ENCODE peak calls at places on chromosomes 3 and 15, in eight cellular contexts. V is H9, I is A549, W is kidney, T is tibial artery, G is AG09309, X is esophagus squamous epithelium, U is RWPE1. O is an unnamed sample.

GRCh38 chr15:70558406-70559222 is 204.7 kb downstream of the UACA start:
- DNase-seq in V (peak; percentile 24), I (no peak), W (no peak), T (no peak), G (no peak), X (no peak), U (no peak), O (no peak)

GRCh38 chr3:140311428-140311827 is 366.4 kb upstream of the TRIM42 start:
- DNase-seq in V (no peak), I (no peak), W (no peak), T (no peak), G (no peak), X (no peak), U (no peak), O (no peak)

GRCh38 chr3:149479621-149480325 is 5.3 kb downstream of the TM4SF4 start:
- DNase-seq in V (no peak), I (no peak), W (peak; percentile 83), T (no peak), G (no peak), X (no peak), U (no peak), O (no peak)

GRCh38 chr15:44775923-44776322 is 39.6 kb downstream of the TRIM69 start:
- DNase-seq in V (no peak), I (no peak), W (no peak), T (no peak), G (no peak), X (no peak), U (peak; percentile 18), O (no peak)

GRCh38 chr3:72756900-72757299 is 91.3 kb downstream of the SHQ1 start:
- DNase-seq in V (no peak), I (no peak), W (no peak), T (no peak), G (no peak), X (no peak), U (no peak), O (no peak)

GRCh38 chr15:29819979-29820801 is 2.1 kb downstream of the TJP1 start:
- DNase-seq in V (no peak), I (no peak), W (no peak), T (no peak), G (no peak), X (no peak), U (no peak), O (no peak)

GRCh38 chr3:28267984-28268849 is 26.8 kb downstream of the CMC1 start:
- DNase-seq in V (no peak), I (no peak), W (no peak), T (no peak), G (no peak), X (no peak), U (no peak), O (no peak)

GRCh38 chr3:186599142-186599784 is 13.6 kb upstream of the AHSG start:
- DNase-seq in V (no peak), I (no peak), W (no peak), T (no peak), G (no peak), X (no peak), U (no peak), O (no peak)

GRCh38 chr15:69074011-69074842 is 59.7 kb downstream of the NOX5 start:
- DNase-seq in V (peak; percentile 76), I (peak; percentile 86), W (peak; percentile 84), T (peak; percentile 40), G (no peak), X (no peak), U (peak; percentile 56), O (no peak)

GRCh38 chr15:31216210-31216911 is 110.3 kb upstream of the KLF13 start:
- DNase-seq in V (peak; percentile 83), I (peak; percentile 86), W (peak; percentile 97), T (peak; percentile 92), G (no peak), X (peak; percentile 64), U (peak; percentile 83), O (peak; percentile 24)

GRCh38 chr3:47283596-47284364 is 1.0 kb downstream of the KLHL18 start:
- DNase-seq in V (peak; percentile 62), I (peak; percentile 7), W (no peak), T (no peak), G (no peak), X (no peak), U (peak; percentile 7), O (no peak)

GRCh38 chr3:197444793-197445403 is 110.9 kb downstream of the BDH1 start:
- DNase-seq in V (no peak), I (no peak), W (no peak), T (no peak), G (no peak), X (no peak), U (no peak), O (no peak)

GRCh38 chr3:171256445-171257250 is 203.6 kb downstream of the TNIK start:
- DNase-seq in V (no peak), I (no peak), W (no peak), T (no peak), G (no peak), X (no peak), U (no peak), O (no peak)

GRCh38 chr15:60523056-60523455 is 44.1 kb upstream of the ICE2 start:
- DNase-seq in V (no peak), I (no peak), W (no peak), T (no peak), G (no peak), X (no peak), U (peak; percentile 66), O (no peak)

GRCh38 chr15:62999923-63000484 is 42.5 kb upstream of the TPM1 start:
- DNase-seq in V (no peak), I (no peak), W (no peak), T (no peak), G (no peak), X (no peak), U (no peak), O (no peak)

GRCh38 chr15:80895965-80896364 is 93.7 kb downstream of the MESD start:
- DNase-seq in V (no peak), I (no peak), W (no peak), T (no peak), G (no peak), X (no peak), U (no peak), O (no peak)

GRCh38 chr15:72532991-72533601 is 59.0 kb downstream of the ARIH1 start:
- DNase-seq in V (peak; percentile 45), I (no peak), W (no peak), T (no peak), G (no peak), X (no peak), U (no peak), O (no peak)
- TF ChIP-seq CTCF in V (peak; percentile 74), I (peak; percentile 59), W (peak; percentile 30), T (no peak), G (peak; percentile 39), X (peak; percentile 39), U (peak; percentile 54), O (peak; percentile 38)

GRCh38 chr15:96586901-96587300 is 256.4 kb downstream of the NR2F2 start:
- DNase-seq in V (no peak), I (no peak), W (no peak), T (no peak), G (no peak), X (no peak), U (no peak), O (no peak)

GRCh38 chr15:96583671-96584070 is 253.2 kb downstream of the NR2F2 start:
- DNase-seq in V (no peak), I (no peak), W (no peak), T (no peak), G (no peak), X (no peak), U (no peak), O (no peak)

GRCh38 chr15:96582473-96582872 is 252.0 kb downstream of the NR2F2 start:
- DNase-seq in V (no peak), I (no peak), W (no peak), T (no peak), G (no peak), X (no peak), U (no peak), O (no peak)

GRCh38 chr15:96585634-96586386 is 255.3 kb downstream of the NR2F2 start:
- DNase-seq in V (no peak), I (no peak), W (no peak), T (no peak), G (no peak), X (no peak), U (no peak), O (no peak)
- TF ChIP-seq CTCF in V (peak; percentile 44), I (no peak), W (peak; percentile 37), T (peak; percentile 18), G (peak; percentile 19), X (no peak), U (peak; percentile 7), O (no peak)

GRCh38 chr15:82103500-82103899 is 57.7 kb upstream of the MEX3B start:
- DNase-seq in V (no peak), I (no peak), W (no peak), T (no peak), G (no peak), X (no peak), U (no peak), O (no peak)
- TF ChIP-seq CTCF in V (peak; percentile 28), I (peak; percentile 28), W (no peak), T (no peak), G (peak; percentile 21), X (no peak), U (no peak), O (no peak)

GRCh38 chr15:51783967-51784366 is 32.6 kb downstream of the TMOD2 start:
- DNase-seq in V (no peak), I (no peak), W (no peak), T (no peak), G (no peak), X (no peak), U (no peak), O (no peak)

GRCh38 chr15:51776952-51777574 is 25.7 kb downstream of the TMOD2 start:
- DNase-seq in V (peak; percentile 57), I (peak; percentile 88), W (no peak), T (peak; percentile 50), G (peak; percentile 45), X (no peak), U (peak; percentile 82), O (peak; percentile 26)

GRCh38 chr15:51781506-51781905 is 30.1 kb downstream of the TMOD2 start:
- DNase-seq in V (no peak), I (no peak), W (no peak), T (no peak), G (no peak), X (no peak), U (no peak), O (no peak)

GRCh38 chr15:51780636-51781035 is 29.2 kb downstream of the TMOD2 start:
- DNase-seq in V (no peak), I (no peak), W (no peak), T (no peak), G (no peak), X (no peak), U (peak; percentile 55), O (no peak)

GRCh38 chr15:51782357-51782896 is 31.0 kb downstream of the TMOD2 start:
- DNase-seq in V (no peak), I (peak; percentile 54), W (no peak), T (no peak), G (no peak), X (no peak), U (peak; percentile 52), O (no peak)
- TF ChIP-seq CTCF in V (peak; percentile 86), I (peak; percentile 50), W (no peak), T (no peak), G (peak; percentile 28), X (no peak), U (peak; percentile 25), O (peak; percentile 16)